ENCODE peak calls at places on chromosomes 13 and 19, in seven cellular contexts. H is NCI-H1092 treated with DMSO at 0.1 percent for 48 hours; G is ecto neural progenitor cell; Y is amniotic epithelial cell; F is activated CD4-positive, CD25-positive, alpha-beta regulatory T cell treated with anti-CD3 and anti-CD28 coated beads, Interleukin-2, amount 50 U/mL, for 72 hours; I is activated CD4-positive, alpha-beta T cell treated with anti-CD3 and anti-CD28 coated beads, Interleukin-2, amount 50 U/mL, for 1 hour; A is EL. V is an unnamed sample.

GRCh38 chr19:18470153-18470552 is 32.2 kb upstream of the ISYNA1 start:
- DNase-seq in I (no peak), H (no peak), Y (no peak), A (no peak), G (peak), F (no peak), V (peak)

GRCh38 chr19:38697197-38697596 is 47.1 kb downstream of the CAPN12 start:
- DNase-seq in F (no peak), H (no peak), I (no peak), A (no peak), G (no peak), Y (no peak), V (no peak)

GRCh38 chr19:33302175-33302973 is at the start of gene CEBPA:
- DNase-seq in F (no peak), Y (peak), G (peak), A (peak), H (peak), I (peak), V (peak)

GRCh38 chr19:40512473-40513344 is 45.9 kb downstream of the SPTBN4 start:
- DNase-seq in A (no peak), G (peak), F (no peak), Y (peak), H (peak), I (no peak), V (peak)

GRCh38 chr13:73480784-73481183 is 422.0 kb downstream of the KLF5 start:
- DNase-seq in Y (no peak), F (no peak), H (no peak), I (no peak), A (no peak), G (no peak), V (no peak)

GRCh38 chr13:23928985-23929384 is 31.7 kb upstream of the C1QTNF9B start:
- DNase-seq in F (no peak), A (peak), H (no peak), G (no peak), Y (peak), I (no peak), V (peak)

GRCh38 chr13:41284512-41285288 is 21.3 kb upstream of the MTRF1 start:
- DNase-seq in G (no peak), I (no peak), A (peak), H (no peak), Y (peak), F (no peak), V (no peak)

GRCh38 chr19:27758626-27759505 is 1454.1 kb downstream of the UQCRFS1 start:
- DNase-seq in Y (no peak), F (no peak), H (no peak), A (no peak), I (no peak), G (no peak), V (no peak)

GRCh38 chr13:48121733-48122132 is 26.8 kb upstream of the MED4 start:
- DNase-seq in F (no peak), Y (peak), G (no peak), H (no peak), I (no peak), A (no peak), V (peak)

GRCh38 chr19:14114854-14115253 is 2.7 kb downstream of the PRKACA start:
- DNase-seq in G (no peak), A (no peak), F (peak), H (no peak), Y (no peak), I (peak), V (peak)

GRCh38 chr19:56942749-56943148 is 102.2 kb upstream of the PEG3 start:
- DNase-seq in G (peak), I (no peak), Y (no peak), A (peak), F (no peak), H (no peak), V (peak)

V was measured in islet precursor cell.